ENCODE peak calls at places on chromosomes 4 and X, in four cellular contexts. Q, F, R and H are unnamed samples.

GRCh38 chrX:10004832-10005475 is 37.8 kb downstream of the CLDN34 start:
- DNase-seq in Q (no peak), F (no peak), R (peak; percentile 54), H (no peak)

GRCh38 chr4:105630670-105631655 is 77.5 kb downstream of the INTS12 start:
- DNase-seq in Q (no peak), F (no peak), R (no peak), H (no peak)

GRCh38 chrX:104806346-104806745 is 240.3 kb downstream of the IL1RAPL2 start:
- DNase-seq in Q (no peak), F (no peak), R (peak; percentile 19), H (no peak)

GRCh38 chrX:53318766-53319353 is 37.5 kb upstream of the IQSEC2 start:
- DNase-seq in Q (no peak), F (no peak), R (no peak), H (no peak)

GRCh38 chrX:150544835-150545790 is 23.3 kb upstream of the MTM1 start:
- DNase-seq in Q (no peak), F (no peak), R (no peak), H (no peak)

GRCh38 chr4:2949782-2950125 is 13.5 kb downstream of the NOP14 start:
- DNase-seq in Q (no peak), F (no peak), R (no peak), H (no peak)

GRCh38 chrX:40154853-40155616 is 57.3 kb upstream of the BCOR start:
- DNase-seq in Q (peak; percentile 75), F (peak; percentile 52), R (peak; percentile 80), H (peak; percentile 50)

GRCh38 chrX:70030242-70030823 is 19.4 kb downstream of the AWAT2 start:
- DNase-seq in Q (peak; percentile 56), F (peak; percentile 60), R (peak; percentile 74), H (peak; percentile 49)

GRCh38 chr4:145423017-145423708 is 58.5 kb upstream of the SMAD1 start:
- DNase-seq in Q (no peak), F (no peak), R (no peak), H (no peak)

GRCh38 chr4:19134685-19135084 is 1113.1 kb upstream of the LCORL start:
- DNase-seq in Q (no peak), F (no peak), R (no peak), H (no peak)

GRCh38 chr4:126890994-126891393 is 741.8 kb upstream of the INTU start:
- DNase-seq in Q (no peak), F (no peak), R (peak; percentile 54), H (peak; percentile 79)

GRCh38 chr4:13700196-13701140 is 72.9 kb upstream of the BOD1L1 start:
- DNase-seq in Q (no peak), F (no peak), R (no peak), H (peak; percentile 91)

GRCh38 chrX:100048156-100048555 is 361.9 kb downstream of the PCDH19 start:
- DNase-seq in Q (peak; percentile 26), F (no peak), R (peak; percentile 9), H (no peak)

GRCh38 chr4:113398441-113399143 is 349.1 kb downstream of the ANK2 start:
- DNase-seq in Q (no peak), F (no peak), R (peak; percentile 51), H (no peak)

GRCh38 chr4:1055721-1056590 is 44.5 kb downstream of the FGFRL1 start:
- DNase-seq in Q (peak; percentile 70), F (no peak), R (peak; percentile 61), H (peak; percentile 48)

GRCh38 chrX:150643271-150643670 is 49.9 kb upstream of the MTMR1 start:
- DNase-seq in Q (no peak), F (no peak), R (no peak), H (peak; percentile 33)

GRCh38 chr4:48016141-48017107 is at the start of the genes CNGA1 and NIPAL1:
- DNase-seq in Q (peak; percentile 94), F (peak; percentile 93), R (peak; percentile 92), H (peak; percentile 23)

GRCh38 chr4:126766266-126766665 is 866.5 kb upstream of the INTU start:
- DNase-seq in Q (no peak), F (no peak), R (no peak), H (peak; percentile 36)

GRCh38 chr4:78534286-78534955 is 17.1 kb upstream of the ANXA3 start:
- DNase-seq in Q (no peak), F (no peak), R (no peak), H (peak; percentile 28)

GRCh38 chrX:150643958-150644357 is 49.2 kb upstream of the MTMR1 start:
- DNase-seq in Q (no peak), F (no peak), R (no peak), H (no peak)

GRCh38 chr4:156830356-156830755 is 141.2 kb downstream of the PDGFC start:
- DNase-seq in Q (no peak), F (no peak), R (no peak), H (peak; percentile 79)

GRCh38 chr4:54784188-54784671 is 126.5 kb downstream of the KIT start:
- DNase-seq in Q (no peak), F (no peak), R (no peak), H (peak; percentile 91)

GRCh38 chr4:186606593-186606992 is 51.2 kb upstream of the MTNR1A start:
- DNase-seq in Q (no peak), F (no peak), R (peak; percentile 77), H (peak; percentile 40)

GRCh38 chr4:13559414-13559813 is 15.1 kb upstream of the NKX3-2 start:
- DNase-seq in Q (no peak), F (no peak), R (no peak), H (peak; percentile 78)

GRCh38 chrX:45749375-45749774 is 548.7 kb upstream of the DIPK2B start:
- DNase-seq in Q (no peak), F (no peak), R (no peak), H (no peak)

DNA sequence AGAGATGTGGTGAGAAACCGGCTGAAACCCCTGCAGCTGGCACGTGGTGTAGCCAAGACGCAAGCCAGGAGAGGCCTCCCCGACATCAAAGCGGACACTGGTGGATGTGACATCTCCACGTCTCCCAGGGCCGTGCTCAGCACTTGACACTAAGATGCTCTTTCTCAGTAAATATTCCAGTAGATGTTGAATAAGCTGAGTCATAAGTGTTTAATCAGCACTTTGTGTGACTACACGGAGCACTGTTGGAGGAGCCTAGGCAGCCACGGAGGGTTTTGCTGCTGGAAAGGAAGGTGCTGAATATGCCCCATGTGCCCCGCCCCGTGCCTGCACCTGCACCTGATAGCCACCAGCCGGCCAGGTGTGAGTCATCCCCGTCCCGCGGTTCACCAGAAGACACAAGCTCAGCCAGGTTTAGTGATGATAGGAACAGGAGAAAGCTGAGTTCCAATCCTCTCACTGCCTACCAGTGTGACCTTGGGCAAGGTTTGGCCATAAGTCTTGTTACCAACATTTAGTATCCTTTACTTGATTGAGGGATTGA is 29.0 kb upstream of the C4orf50 start:
- DNase-seq in Q (peak; percentile 69), F (peak; percentile 65), R (peak; percentile 30), H (no peak)
- H3K56ac ChIP-seq in Q (no peak overlapping the region), F (no peak overlapping the region), R (no peak overlapping the region), H (no peak overlapping the region)

GRCh38 chrX:71366674-71367256 is 608 bp downstream of the TAF1 start:
- DNase-seq in Q (no peak), F (peak; percentile 43), R (peak; percentile 10), H (peak; percentile 16)
- H3K56ac ChIP-seq in Q (no peak overlapping the region), F (peak overlapping the region; percentile 73), R (peak overlapping the region; percentile 96), H (peak overlapping the region; percentile 86)

GRCh38 chr4:103268746-103269145 is 70.6 kb upstream of the CENPE start:
- DNase-seq in Q (no peak), F (no peak), R (no peak), H (no peak)

GRCh38 chr4:103272174-103272573 is 74.0 kb upstream of the CENPE start:
- DNase-seq in Q (no peak), F (no peak), R (no peak), H (no peak)
- H3K56ac ChIP-seq in Q (no peak overlapping the region), F (no peak overlapping the region), R (no peak overlapping the region), H (no peak overlapping the region)

GRCh38 chrX:65148232-65148631 is 172.0 kb upstream of the ZC4H2 start:
- DNase-seq in Q (no peak), F (no peak), R (no peak), H (no peak)
- H3K56ac ChIP-seq in Q (no peak overlapping the region), F (no peak overlapping the region), R (no peak overlapping the region), H (no peak overlapping the region)

GRCh38 chr4:103100691-103101090 is 1.1 kb upstream of the BDH2 start:
- DNase-seq in Q (no peak), F (no peak), R (no peak), H (no peak)
- H3K56ac ChIP-seq in Q (no peak overlapping the region), F (no peak overlapping the region), R (no peak overlapping the region), H (no peak overlapping the region)

GRCh38 chr4:37758226-37758625 is 68.3 kb upstream of the PGM2 start:
- DNase-seq in Q (no peak), F (no peak), R (no peak), H (peak; percentile 41)
- H3K56ac ChIP-seq in Q (no peak overlapping the region), F (no peak overlapping the region), R (no peak overlapping the region), H (no peak overlapping the region)